ENCODE peak calls at places on chromosomes 7 and 10, in seven cellular contexts. C is AG10803; F is cardiac fibroblast; E is activated T-helper 1 cell treated with anti-CD3 and anti-CD28 coated beads, Interleukin-2, amount 50 U/mL, for 16 hours; W is ACHN; I is T-helper 1 cell; P is NT2/D1. G is an unnamed sample.

GRCh38 chr10:71246591-71247143 is 34.3 kb downstream of the UNC5B start:
- DNase-seq in F (no peak), C (no peak), P (no peak), W (no peak), E (no peak), I (no peak), G (no peak)

GRCh38 chr10:8462565-8462964 is 408.1 kb downstream of the GATA3 start:
- DNase-seq in F (no peak), P (no peak), C (no peak), I (no peak), W (no peak), E (no peak), G (no peak)

GRCh38 chr10:129832582-129833249 is 131.4 kb downstream of the EBF3 start:
- DNase-seq in W (no peak), E (no peak), P (no peak), C (no peak), F (no peak), I (no peak), G (no peak)

GRCh38 chr7:33591481-33591880 is 313.9 kb upstream of the BMPER start:
- DNase-seq in C (no peak), F (peak; percentile 20), W (no peak), I (no peak), P (no peak), E (no peak), G (no peak)

GRCh38 chr10:680146-680545 is 9.3 kb downstream of the DIP2C start:
- DNase-seq in P (no peak), E (no peak), I (no peak), C (no peak), F (no peak), W (no peak), G (no peak)

GRCh38 chr10:77902159-77902558 is 24.4 kb downstream of the DLG5 start:
- DNase-seq in C (no peak), I (no peak), W (no peak), F (no peak), E (no peak), P (no peak), G (no peak)

GRCh38 chr7:50939026-50939425 is 156.3 kb upstream of the GRB10 start:
- DNase-seq in F (no peak), W (no peak), C (peak; percentile 65), I (no peak), P (no peak), E (no peak), G (no peak)

GRCh38 chr10:62050941-62051433 is 149.5 kb downstream of the ARID5B start:
- DNase-seq in W (peak; percentile 93), F (peak; percentile 95), C (peak; percentile 91), I (peak; percentile 65), E (peak; percentile 22), P (no peak), G (peak; percentile 42)

GRCh38 chr7:110835209-110835608 is 255.7 kb upstream of the LRRN3 start:
- DNase-seq in W (no peak), F (no peak), I (no peak), E (no peak), C (no peak), P (no peak), G (no peak)

GRCh38 chr10:124063736-124064135 is 29.7 kb downstream of the CHST15 start:
- DNase-seq in E (no peak), I (no peak), W (no peak), C (peak; percentile 79), F (peak; percentile 80), P (no peak), G (peak; percentile 38)

GRCh38 chr7:3013975-3014792 is 29.5 kb downstream of the CARD11 start:
- DNase-seq in C (no peak), F (no peak), E (no peak), P (no peak), I (no peak), W (no peak), G (no peak)